ENCODE peak calls at places on chromosomes 5 and 9, in eight cellular contexts. One of them, this sample, is unnamed.

GRCh38 chr9:89313842-89314241 is 2.8 kb downstream of the CKS2 start:
- DNase-seq in right atrium auricular region: no peak
- DNase-seq in ovary: no peak
- DNase-seq in CD4-positive, alpha-beta memory T cell: no peak
- DNase-seq in CD8-positive, alpha-beta T cell: no peak
- DNase-seq in neuronal stem cell: no peak
- DNase-seq in HCT116: no peak
- DNase-seq in heart right ventricle: no peak
- DNase-seq in this sample: no peak

GRCh38 chr9:94002316-94003140 is 47.4 kb upstream of the BARX1 start:
- DNase-seq in CD4-positive, alpha-beta memory T cell: peak; percentile 7
- DNase-seq in CD8-positive, alpha-beta T cell: no peak
- DNase-seq in right atrium auricular region: no peak
- DNase-seq in HCT116: no peak
- DNase-seq in ovary: no peak
- DNase-seq in neuronal stem cell: peak; percentile 69
- DNase-seq in heart right ventricle: no peak
- DNase-seq in this sample: no peak

GRCh38 chr5:140840978-140841962 is at the start of gene PCDHA8:
- DNase-seq in neuronal stem cell: no peak
- DNase-seq in CD4-positive, alpha-beta memory T cell: no peak
- DNase-seq in ovary: peak; percentile 34
- DNase-seq in heart right ventricle: no peak
- DNase-seq in CD8-positive, alpha-beta T cell: no peak
- DNase-seq in HCT116: peak; percentile 13
- DNase-seq in right atrium auricular region: no peak
- DNase-seq in this sample: no peak

GRCh38 chr9:101311759-101312420 is 72.9 kb downstream of the BAAT start:
- DNase-seq in CD8-positive, alpha-beta T cell: no peak
- DNase-seq in CD4-positive, alpha-beta memory T cell: peak; percentile 45
- DNase-seq in neuronal stem cell: peak; percentile 72
- DNase-seq in heart right ventricle: no peak
- DNase-seq in HCT116: peak; percentile 83
- DNase-seq in ovary: no peak
- DNase-seq in right atrium auricular region: no peak
- DNase-seq in this sample: no peak

GRCh38 chr5:126970517-126971017 is 59.8 kb downstream of the MARCHF3 start:
- DNase-seq in ovary: no peak
- DNase-seq in CD8-positive, alpha-beta T cell: no peak
- DNase-seq in heart right ventricle: no peak
- DNase-seq in neuronal stem cell: no peak
- DNase-seq in CD4-positive, alpha-beta memory T cell: no peak
- DNase-seq in right atrium auricular region: no peak
- DNase-seq in HCT116: no peak
- DNase-seq in this sample: no peak

GRCh38 chr5:171432076-171432475 is 12.6 kb downstream of the FGF18 start:
- DNase-seq in HCT116: no peak
- DNase-seq in CD8-positive, alpha-beta T cell: no peak
- DNase-seq in heart right ventricle: no peak
- DNase-seq in neuronal stem cell: no peak
- DNase-seq in ovary: peak; percentile 32
- DNase-seq in CD4-positive, alpha-beta memory T cell: no peak
- DNase-seq in right atrium auricular region: no peak
- DNase-seq in this sample: no peak

GRCh38 chr5:74490814-74491213 is 149.7 kb downstream of the ENC1 start:
- DNase-seq in HCT116: no peak
- DNase-seq in CD4-positive, alpha-beta memory T cell: no peak
- DNase-seq in right atrium auricular region: no peak
- DNase-seq in neuronal stem cell: no peak
- DNase-seq in CD8-positive, alpha-beta T cell: no peak
- DNase-seq in heart right ventricle: no peak
- DNase-seq in ovary: no peak
- DNase-seq in this sample: no peak

GRCh38 chr9:113894166-113894565 is 18.1 kb downstream of the ZNF618 start:
- DNase-seq in neuronal stem cell: no peak
- DNase-seq in ovary: no peak
- DNase-seq in heart right ventricle: no peak
- DNase-seq in HCT116: no peak
- DNase-seq in right atrium auricular region: peak; percentile 11
- DNase-seq in CD4-positive, alpha-beta memory T cell: no peak
- DNase-seq in CD8-positive, alpha-beta T cell: no peak
- DNase-seq in this sample: no peak

GRCh38 chr5:58149345-58149744 is 310.5 kb downstream of the PLK2 start:
- DNase-seq in neuronal stem cell: no peak
- DNase-seq in heart right ventricle: no peak
- DNase-seq in right atrium auricular region: no peak
- DNase-seq in HCT116: no peak
- DNase-seq in CD4-positive, alpha-beta memory T cell: no peak
- DNase-seq in ovary: no peak
- DNase-seq in CD8-positive, alpha-beta T cell: no peak
- DNase-seq in this sample: no peak

GRCh38 chr5:36058776-36059175 is 7.9 kb downstream of the UGT3A2 start:
- DNase-seq in HCT116: no peak
- DNase-seq in CD4-positive, alpha-beta memory T cell: no peak
- DNase-seq in heart right ventricle: no peak
- DNase-seq in right atrium auricular region: no peak
- DNase-seq in neuronal stem cell: no peak
- DNase-seq in ovary: no peak
- DNase-seq in CD8-positive, alpha-beta T cell: no peak
- DNase-seq in this sample: no peak

GRCh38 chr5:36059571-36060515 is 6.8 kb downstream of the UGT3A2 start:
- DNase-seq in CD8-positive, alpha-beta T cell: no peak
- DNase-seq in HCT116: no peak
- DNase-seq in CD4-positive, alpha-beta memory T cell: no peak
- DNase-seq in ovary: no peak
- DNase-seq in right atrium auricular region: no peak
- DNase-seq in heart right ventricle: no peak
- DNase-seq in neuronal stem cell: no peak
- DNase-seq in this sample: no peak

GRCh38 chr5:36052542-36052941 is 14.1 kb downstream of the UGT3A2 start:
- DNase-seq in right atrium auricular region: no peak
- DNase-seq in heart right ventricle: no peak
- DNase-seq in CD8-positive, alpha-beta T cell: no peak
- DNase-seq in neuronal stem cell: no peak
- DNase-seq in HCT116: no peak
- DNase-seq in CD4-positive, alpha-beta memory T cell: no peak
- DNase-seq in ovary: no peak
- DNase-seq in this sample: no peak

GRCh38 chr5:36054646-36055045 is 12.0 kb downstream of the UGT3A2 start:
- DNase-seq in heart right ventricle: no peak
- DNase-seq in CD4-positive, alpha-beta memory T cell: no peak
- DNase-seq in HCT116: no peak
- DNase-seq in right atrium auricular region: no peak
- DNase-seq in neuronal stem cell: no peak
- DNase-seq in CD8-positive, alpha-beta T cell: no peak
- DNase-seq in ovary: no peak
- DNase-seq in this sample: no peak

DNA sequence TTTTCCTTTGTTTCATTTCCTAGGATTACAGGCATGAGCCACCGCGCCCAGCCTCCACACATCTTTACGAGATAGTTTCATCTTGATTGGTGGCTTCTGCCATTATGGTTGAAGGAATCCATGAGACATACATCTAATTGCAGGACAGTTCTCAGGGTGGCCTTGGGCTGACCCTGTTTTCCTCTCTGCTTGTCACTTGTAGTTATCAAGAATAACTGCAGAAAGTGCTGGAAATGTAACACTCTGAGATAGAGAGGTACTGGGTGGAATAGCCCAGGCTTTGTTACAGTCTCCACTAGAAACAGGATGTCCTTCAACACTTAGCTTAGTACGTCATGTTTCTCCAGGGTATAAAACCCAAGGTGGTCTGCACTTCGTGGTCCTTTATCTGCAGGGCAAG is 10.7 kb downstream of the UGT3A2 start:
- DNase-seq in right atrium auricular region: no peak
- DNase-seq in CD4-positive, alpha-beta memory T cell: no peak
- DNase-seq in ovary: no peak
- DNase-seq in heart right ventricle: no peak
- DNase-seq in HCT116: no peak
- DNase-seq in neuronal stem cell: no peak
- DNase-seq in CD8-positive, alpha-beta T cell: no peak
- DNase-seq in this sample: no peak
- H3K4me1 ChIP-seq in right atrium auricular region: no peaks in the 10 kb centered on the region
- H3K4me1 ChIP-seq in CD4-positive, alpha-beta memory T cell: no peaks in the 10 kb centered on the region
- H3K4me1 ChIP-seq in ovary: no peaks in the 10 kb centered on the region
- H3K4me1 ChIP-seq in heart right ventricle: no peaks in the 10 kb centered on the region
- H3K4me1 ChIP-seq in HCT116: no peaks in the 10 kb centered on the region
- H3K4me1 ChIP-seq in neuronal stem cell: peaks cover 9% of the 10 kb centered on the region
- H3K4me1 ChIP-seq in CD8-positive, alpha-beta T cell: no peaks in the 10 kb centered on the region
- H3K4me1 ChIP-seq in this sample: no peaks in the 10 kb centered on the region

GRCh38 chr9:84481819-84482218 is 141.3 kb upstream of the SLC28A3 start:
- DNase-seq in CD4-positive, alpha-beta memory T cell: no peak
- DNase-seq in right atrium auricular region: no peak
- DNase-seq in HCT116: no peak
- DNase-seq in ovary: no peak
- DNase-seq in neuronal stem cell: peak; percentile 32
- DNase-seq in heart right ventricle: no peak
- DNase-seq in CD8-positive, alpha-beta T cell: no peak
- DNase-seq in this sample: no peak

GRCh38 chr9:84480071-84480470 is 139.5 kb upstream of the SLC28A3 start:
- DNase-seq in HCT116: no peak
- DNase-seq in heart right ventricle: no peak
- DNase-seq in CD4-positive, alpha-beta memory T cell: no peak
- DNase-seq in CD8-positive, alpha-beta T cell: no peak
- DNase-seq in right atrium auricular region: no peak
- DNase-seq in neuronal stem cell: no peak
- DNase-seq in ovary: no peak
- DNase-seq in this sample: no peak

DNA sequence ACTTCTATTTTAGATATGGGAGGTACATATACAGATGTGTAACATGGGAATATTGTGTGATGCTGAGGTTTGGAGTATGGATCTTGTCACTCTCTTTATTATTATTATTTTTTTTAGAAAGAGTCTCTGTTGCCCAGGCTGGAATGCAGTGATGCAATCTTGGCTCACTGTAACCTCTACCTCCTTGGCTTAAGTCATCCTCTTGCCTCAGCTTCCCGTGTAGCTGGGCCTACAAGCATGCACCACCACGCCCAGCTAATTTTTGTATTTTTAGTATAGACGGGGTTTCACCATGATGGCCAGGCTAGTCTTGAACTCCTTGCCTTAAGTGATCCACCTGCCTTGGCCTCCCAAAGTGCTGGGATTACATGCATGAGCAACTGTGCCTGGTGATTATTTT is 138.4 kb upstream of the SLC28A3 start:
- DNase-seq in heart right ventricle: no peak
- DNase-seq in CD4-positive, alpha-beta memory T cell: no peak
- DNase-seq in CD8-positive, alpha-beta T cell: no peak
- DNase-seq in neuronal stem cell: no peak
- DNase-seq in HCT116: no peak
- DNase-seq in right atrium auricular region: no peak
- DNase-seq in ovary: no peak
- DNase-seq in this sample: no peak
- H3K27ac ChIP-seq in heart right ventricle: no peak overlapping the region
- H3K27ac ChIP-seq in CD4-positive, alpha-beta memory T cell: no peak overlapping the region
- H3K27ac ChIP-seq in CD8-positive, alpha-beta T cell: no peak overlapping the region
- H3K27ac ChIP-seq in neuronal stem cell: no peak overlapping the region
- H3K27ac ChIP-seq in HCT116: no peak overlapping the region
- H3K27ac ChIP-seq in right atrium auricular region: no peak overlapping the region
- H3K27ac ChIP-seq in ovary: no peak overlapping the region
- H3K27ac ChIP-seq in this sample: no peak overlapping the region

GRCh38 chr9:4021621-4022213 is 278.2 kb downstream of the GLIS3 start:
- DNase-seq in CD8-positive, alpha-beta T cell: no peak
- DNase-seq in right atrium auricular region: no peak
- DNase-seq in neuronal stem cell: no peak
- DNase-seq in HCT116: no peak
- DNase-seq in heart right ventricle: no peak
- DNase-seq in CD4-positive, alpha-beta memory T cell: no peak
- DNase-seq in ovary: no peak
- DNase-seq in this sample: no peak

GRCh38 chr9:4022435-4023067 is 277.3 kb downstream of the GLIS3 start:
- DNase-seq in ovary: no peak
- DNase-seq in HCT116: no peak
- DNase-seq in CD8-positive, alpha-beta T cell: no peak
- DNase-seq in CD4-positive, alpha-beta memory T cell: no peak
- DNase-seq in neuronal stem cell: no peak
- DNase-seq in heart right ventricle: no peak
- DNase-seq in right atrium auricular region: no peak
- DNase-seq in this sample: no peak

GRCh38 chr9:4026925-4027324 is 272.9 kb downstream of the GLIS3 start:
- DNase-seq in HCT116: no peak
- DNase-seq in right atrium auricular region: no peak
- DNase-seq in ovary: no peak
- DNase-seq in CD4-positive, alpha-beta memory T cell: no peak
- DNase-seq in CD8-positive, alpha-beta T cell: no peak
- DNase-seq in heart right ventricle: no peak
- DNase-seq in neuronal stem cell: no peak
- DNase-seq in this sample: no peak

GRCh38 chr9:4027616-4028015 is 272.3 kb downstream of the GLIS3 start:
- DNase-seq in CD8-positive, alpha-beta T cell: no peak
- DNase-seq in HCT116: no peak
- DNase-seq in neuronal stem cell: no peak
- DNase-seq in CD4-positive, alpha-beta memory T cell: no peak
- DNase-seq in heart right ventricle: no peak
- DNase-seq in right atrium auricular region: no peak
- DNase-seq in ovary: no peak
- DNase-seq in this sample: no peak

DNA sequence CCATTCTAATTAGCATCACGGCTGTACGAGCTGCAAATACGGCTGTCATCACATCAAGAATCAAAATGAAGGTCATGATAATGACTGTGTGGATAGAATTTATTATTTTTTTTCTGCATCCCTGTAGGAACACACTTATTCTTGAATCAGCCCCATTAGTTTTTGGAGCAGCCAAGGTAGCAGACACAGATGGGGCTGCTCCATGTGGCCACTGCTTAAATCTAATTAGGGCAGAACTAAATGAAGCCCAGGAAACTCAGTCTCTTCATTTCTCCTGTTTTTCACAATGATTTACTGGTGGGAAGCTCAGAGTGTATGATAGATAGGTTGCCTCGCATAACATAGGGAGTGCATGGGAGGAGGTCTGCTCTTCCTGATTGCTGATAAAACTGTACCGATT is 275.6 kb downstream of the GLIS3 start:
- DNase-seq in CD4-positive, alpha-beta memory T cell: no peak
- DNase-seq in CD8-positive, alpha-beta T cell: no peak
- DNase-seq in right atrium auricular region: no peak
- DNase-seq in heart right ventricle: no peak
- DNase-seq in HCT116: no peak
- DNase-seq in ovary: no peak
- DNase-seq in neuronal stem cell: no peak
- DNase-seq in this sample: no peak
- H3K4me1 ChIP-seq in CD4-positive, alpha-beta memory T cell: no peaks in the 10 kb centered on the region
- H3K4me1 ChIP-seq in CD8-positive, alpha-beta T cell: no peaks in the 10 kb centered on the region
- H3K4me1 ChIP-seq in right atrium auricular region: no peaks in the 10 kb centered on the region
- H3K4me1 ChIP-seq in heart right ventricle: no peaks in the 10 kb centered on the region
- H3K4me1 ChIP-seq in HCT116: no peaks in the 10 kb centered on the region
- H3K4me1 ChIP-seq in ovary: peaks cover 14% of the 10 kb centered on the region
- H3K4me1 ChIP-seq in neuronal stem cell: peaks cover 11% of the 10 kb centered on the region
- H3K4me1 ChIP-seq in this sample: peaks cover 3% of the 10 kb centered on the region

DNA sequence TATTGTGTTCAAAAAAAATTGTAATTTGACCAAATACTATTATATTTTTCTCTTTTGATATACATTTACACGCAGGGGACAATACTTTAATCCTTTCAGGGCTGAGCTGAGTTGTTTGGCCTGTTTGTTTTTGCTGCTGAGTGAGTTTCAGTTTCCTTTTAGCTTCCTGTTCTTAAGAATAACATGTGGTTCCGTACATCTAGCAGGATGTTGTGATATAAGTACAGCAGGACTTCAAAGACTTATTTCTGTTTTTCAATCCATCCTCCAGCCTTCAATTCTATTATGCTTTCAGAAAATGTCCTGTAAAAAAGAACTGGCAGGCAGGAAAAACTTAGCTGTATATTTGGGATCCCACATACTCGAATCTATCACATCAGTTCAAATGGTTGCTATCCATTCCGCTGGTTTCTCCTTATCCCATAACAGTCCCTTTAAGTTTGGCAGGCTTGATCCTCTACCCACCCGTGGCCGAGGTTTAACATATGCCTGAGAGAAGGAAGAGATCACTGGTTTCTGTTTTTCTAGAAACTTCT is 1037.3 kb upstream of the ACO1 start:
- DNase-seq in CD8-positive, alpha-beta T cell: no peak
- DNase-seq in heart right ventricle: no peak
- DNase-seq in ovary: no peak
- DNase-seq in HCT116: no peak
- DNase-seq in right atrium auricular region: no peak
- DNase-seq in CD4-positive, alpha-beta memory T cell: peak; percentile 72
- DNase-seq in neuronal stem cell: no peak
- DNase-seq in this sample: no peak
- H3K27ac ChIP-seq in CD8-positive, alpha-beta T cell: peak overlapping the region; percentile 62
- H3K27ac ChIP-seq in heart right ventricle: peak overlapping the region; percentile 84
- H3K27ac ChIP-seq in ovary: no peak overlapping the region
- H3K27ac ChIP-seq in HCT116: no peak overlapping the region
- H3K27ac ChIP-seq in right atrium auricular region: no peak overlapping the region
- H3K27ac ChIP-seq in CD4-positive, alpha-beta memory T cell: peak overlapping the region; percentile 66
- H3K27ac ChIP-seq in neuronal stem cell: no peak overlapping the region
- H3K27ac ChIP-seq in this sample: no peak overlapping the region

This sample was measured in right cardiac atrium.